ENCODE peak calls at places on chromosomes 12 and 14, in nine cellular contexts. One of them, this sample, is unnamed.

GRCh38 chr12:57367121-57367520 is 63.7 kb downstream of the R3HDM2 start:
- DNase-seq in GM23248: no peak
- DNase-seq in neural progenitor cell: no peak
- DNase-seq in SK-N-SH: no peak
- DNase-seq in OCI-LY7: no peak
- DNase-seq in MM.1S: no peak
- DNase-seq in HCT116: no peak
- DNase-seq in PC-3: no peak
- DNase-seq in GM23338: no peak
- DNase-seq in this sample: no peak

GRCh38 chr12:104494137-104494815 is 37.5 kb downstream of the CHST11 start:
- DNase-seq in neural progenitor cell: no peak
- DNase-seq in GM23338: no peak
- DNase-seq in MM.1S: peak; percentile 27
- DNase-seq in HCT116: no peak
- DNase-seq in SK-N-SH: no peak
- DNase-seq in OCI-LY7: no peak
- DNase-seq in GM23248: peak; percentile 73
- DNase-seq in PC-3: no peak
- DNase-seq in this sample: no peak

GRCh38 chr12:69687390-69687789 is 11.7 kb downstream of the BEST3 start:
- DNase-seq in HCT116: no peak
- DNase-seq in GM23248: peak; percentile 34
- DNase-seq in OCI-LY7: no peak
- DNase-seq in PC-3: no peak
- DNase-seq in GM23338: no peak
- DNase-seq in MM.1S: no peak
- DNase-seq in SK-N-SH: no peak
- DNase-seq in neural progenitor cell: no peak
- DNase-seq in this sample: no peak

GRCh38 chr14:61720302-61720677 is 25.0 kb downstream of the HIF1A start:
- DNase-seq in PC-3: peak; percentile 37
- DNase-seq in OCI-LY7: peak; percentile 40
- DNase-seq in SK-N-SH: no peak
- DNase-seq in GM23248: peak; percentile 46
- DNase-seq in GM23338: no peak
- DNase-seq in neural progenitor cell: no peak
- DNase-seq in MM.1S: no peak
- DNase-seq in HCT116: no peak
- DNase-seq in this sample: peak; percentile 14

GRCh38 chr12:94208433-94208921 is 60.1 kb downstream of the PLXNC1 start:
- DNase-seq in GM23338: no peak
- DNase-seq in OCI-LY7: peak; percentile 22
- DNase-seq in neural progenitor cell: no peak
- DNase-seq in PC-3: no peak
- DNase-seq in HCT116: no peak
- DNase-seq in SK-N-SH: no peak
- DNase-seq in GM23248: no peak
- DNase-seq in MM.1S: peak; percentile 83
- DNase-seq in this sample: no peak

GRCh38 chr14:53807580-53807979 is 149.0 kb downstream of the BMP4 start:
- DNase-seq in PC-3: peak; percentile 41
- DNase-seq in neural progenitor cell: no peak
- DNase-seq in OCI-LY7: no peak
- DNase-seq in HCT116: no peak
- DNase-seq in SK-N-SH: no peak
- DNase-seq in GM23248: no peak
- DNase-seq in MM.1S: no peak
- DNase-seq in GM23338: no peak
- DNase-seq in this sample: no peak

GRCh38 chr14:102374264-102374663 is 11.5 kb downstream of the TECPR2 start:
- DNase-seq in GM23248: no peak
- DNase-seq in neural progenitor cell: no peak
- DNase-seq in GM23338: no peak
- DNase-seq in OCI-LY7: no peak
- DNase-seq in PC-3: no peak
- DNase-seq in MM.1S: no peak
- DNase-seq in SK-N-SH: no peak
- DNase-seq in HCT116: no peak
- DNase-seq in this sample: no peak

GRCh38 chr12:34598851-34599529 is 576.7 kb downstream of the ALG10 start:
- DNase-seq in PC-3: no peak
- DNase-seq in GM23338: no peak
- DNase-seq in GM23248: no peak
- DNase-seq in SK-N-SH: no peak
- DNase-seq in MM.1S: no peak
- DNase-seq in OCI-LY7: no peak
- DNase-seq in HCT116: no peak
- DNase-seq in neural progenitor cell: no peak
- DNase-seq in this sample: no peak

GRCh38 chr12:42789808-42790760 is 200.5 kb upstream of the PRICKLE1 start:
- DNase-seq in GM23248: no peak
- DNase-seq in GM23338: no peak
- DNase-seq in OCI-LY7: no peak
- DNase-seq in PC-3: no peak
- DNase-seq in HCT116: peak; percentile 22
- DNase-seq in SK-N-SH: no peak
- DNase-seq in neural progenitor cell: no peak
- DNase-seq in MM.1S: no peak
- DNase-seq in this sample: no peak

GRCh38 chr12:12172106-12172511 is 94.7 kb downstream of the LRP6 start:
- DNase-seq in SK-N-SH: no peak
- DNase-seq in HCT116: no peak
- DNase-seq in PC-3: peak; percentile 42
- DNase-seq in GM23338: no peak
- DNase-seq in MM.1S: peak; percentile 62
- DNase-seq in GM23248: peak; percentile 46
- DNase-seq in neural progenitor cell: no peak
- DNase-seq in OCI-LY7: no peak
- DNase-seq in this sample: peak; percentile 13

GRCh38 chr14:103031956-103032355 is 25.4 kb downstream of the CDC42BPB start:
- DNase-seq in PC-3: peak; percentile 42
- DNase-seq in SK-N-SH: peak; percentile 64
- DNase-seq in MM.1S: no peak
- DNase-seq in HCT116: no peak
- DNase-seq in OCI-LY7: peak; percentile 7
- DNase-seq in GM23338: peak; percentile 48
- DNase-seq in neural progenitor cell: peak; percentile 33
- DNase-seq in GM23248: peak; percentile 39
- DNase-seq in this sample: peak; percentile 50

GRCh38 chr14:59320771-59321170 is 132.3 kb downstream of the DAAM1 start:
- DNase-seq in neural progenitor cell: no peak
- DNase-seq in PC-3: no peak
- DNase-seq in OCI-LY7: no peak
- DNase-seq in HCT116: no peak
- DNase-seq in GM23338: no peak
- DNase-seq in MM.1S: no peak
- DNase-seq in SK-N-SH: no peak
- DNase-seq in GM23248: peak; percentile 66
- DNase-seq in this sample: no peak

GRCh38 chr14:106551265-106551664 is 1024.9 kb downstream of the TMEM121 start:
- DNase-seq in OCI-LY7: peak; percentile 32
- DNase-seq in GM23248: no peak
- DNase-seq in SK-N-SH: no peak
- DNase-seq in HCT116: no peak
- DNase-seq in PC-3: no peak
- DNase-seq in neural progenitor cell: no peak
- DNase-seq in GM23338: no peak
- DNase-seq in MM.1S: peak; percentile 17
- DNase-seq in this sample: no peak

GRCh38 chr12:38586652-38587219 is 270.2 kb downstream of the ALG10B start:
- DNase-seq in PC-3: peak; percentile 55
- DNase-seq in MM.1S: no peak
- DNase-seq in HCT116: no peak
- DNase-seq in GM23338: no peak
- DNase-seq in GM23248: peak; percentile 14
- DNase-seq in SK-N-SH: no peak
- DNase-seq in OCI-LY7: no peak
- DNase-seq in neural progenitor cell: no peak
- DNase-seq in this sample: no peak

GRCh38 chr14:55707365-55707804 is 127.4 kb downstream of the KTN1 start:
- DNase-seq in SK-N-SH: no peak
- DNase-seq in GM23338: peak; percentile 53
- DNase-seq in PC-3: peak; percentile 91
- DNase-seq in MM.1S: no peak
- DNase-seq in OCI-LY7: peak; percentile 4
- DNase-seq in neural progenitor cell: peak; percentile 46
- DNase-seq in HCT116: no peak
- DNase-seq in GM23248: peak; percentile 78
- DNase-seq in this sample: peak; percentile 61

GRCh38 chr14:96797943-96798349 is 764 bp downstream of the VRK1 start:
- DNase-seq in HCT116: no peak
- DNase-seq in neural progenitor cell: no peak
- DNase-seq in MM.1S: peak; percentile 17
- DNase-seq in OCI-LY7: peak; percentile 70
- DNase-seq in GM23248: peak; percentile 46
- DNase-seq in SK-N-SH: peak; percentile 45
- DNase-seq in PC-3: no peak
- DNase-seq in GM23338: no peak
- DNase-seq in this sample: no peak

GRCh38 chr12:67070604-67071003 is 198.6 kb upstream of the CAND1 start:
- DNase-seq in SK-N-SH: peak; percentile 8
- DNase-seq in GM23248: no peak
- DNase-seq in OCI-LY7: no peak
- DNase-seq in GM23338: no peak
- DNase-seq in HCT116: no peak
- DNase-seq in neural progenitor cell: no peak
- DNase-seq in PC-3: no peak
- DNase-seq in MM.1S: no peak
- DNase-seq in this sample: no peak

GRCh38 chr12:43847427-43847826 is 11.5 kb downstream of the TMEM117 start:
- DNase-seq in neural progenitor cell: no peak
- DNase-seq in SK-N-SH: no peak
- DNase-seq in PC-3: peak; percentile 89
- DNase-seq in MM.1S: no peak
- DNase-seq in GM23338: no peak
- DNase-seq in HCT116: no peak
- DNase-seq in OCI-LY7: no peak
- DNase-seq in GM23248: peak; percentile 75
- DNase-seq in this sample: no peak
- TF ChIP-seq EZH2phosphoT487 in neural progenitor cell: no peak
- TF ChIP-seq EZH2phosphoT487 in SK-N-SH: no peak
- TF ChIP-seq EZH2phosphoT487 in PC-3: no peak
- TF ChIP-seq EZH2phosphoT487 in MM.1S: no peak
- TF ChIP-seq EZH2phosphoT487 in GM23338: no peak
- TF ChIP-seq EZH2phosphoT487 in HCT116: no peak
- TF ChIP-seq EZH2phosphoT487 in OCI-LY7: no peak
- TF ChIP-seq EZH2phosphoT487 in GM23248: no peak
- TF ChIP-seq EZH2phosphoT487 in this sample: no peak

DNA sequence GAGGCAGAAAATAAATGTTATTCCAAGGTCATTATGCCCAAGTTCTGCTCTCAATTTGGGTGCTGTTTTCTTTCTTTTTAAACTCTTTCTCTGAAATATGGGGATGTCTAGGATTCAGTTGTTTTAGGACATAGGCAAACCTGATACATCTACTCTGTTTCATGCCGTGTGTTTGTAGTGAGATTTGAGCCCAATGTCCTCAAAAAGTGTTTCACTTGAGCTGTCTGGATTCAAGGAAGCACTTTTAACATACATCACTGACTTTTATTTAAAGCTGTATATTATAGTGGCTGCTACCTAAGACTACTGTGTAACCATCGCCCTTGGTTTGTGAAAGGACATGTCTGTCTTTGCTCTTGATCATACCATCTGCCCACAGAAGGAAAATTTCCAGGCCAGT is 709.3 kb upstream of the STXBP6 start:
- DNase-seq in GM23248: no peak
- DNase-seq in neural progenitor cell: no peak
- DNase-seq in SK-N-SH: no peak
- DNase-seq in GM23338: no peak
- DNase-seq in OCI-LY7: no peak
- DNase-seq in MM.1S: no peak
- DNase-seq in PC-3: no peak
- DNase-seq in HCT116: no peak
- DNase-seq in this sample: no peak
- TF ChIP-seq EZH2phosphoT487 in GM23248: no peak
- TF ChIP-seq EZH2phosphoT487 in neural progenitor cell: no peak
- TF ChIP-seq EZH2phosphoT487 in SK-N-SH: no peak
- TF ChIP-seq EZH2phosphoT487 in GM23338: no peak
- TF ChIP-seq EZH2phosphoT487 in OCI-LY7: no peak
- TF ChIP-seq EZH2phosphoT487 in MM.1S: no peak
- TF ChIP-seq EZH2phosphoT487 in PC-3: no peak
- TF ChIP-seq EZH2phosphoT487 in HCT116: no peak
- TF ChIP-seq EZH2phosphoT487 in this sample: no peak

DNA sequence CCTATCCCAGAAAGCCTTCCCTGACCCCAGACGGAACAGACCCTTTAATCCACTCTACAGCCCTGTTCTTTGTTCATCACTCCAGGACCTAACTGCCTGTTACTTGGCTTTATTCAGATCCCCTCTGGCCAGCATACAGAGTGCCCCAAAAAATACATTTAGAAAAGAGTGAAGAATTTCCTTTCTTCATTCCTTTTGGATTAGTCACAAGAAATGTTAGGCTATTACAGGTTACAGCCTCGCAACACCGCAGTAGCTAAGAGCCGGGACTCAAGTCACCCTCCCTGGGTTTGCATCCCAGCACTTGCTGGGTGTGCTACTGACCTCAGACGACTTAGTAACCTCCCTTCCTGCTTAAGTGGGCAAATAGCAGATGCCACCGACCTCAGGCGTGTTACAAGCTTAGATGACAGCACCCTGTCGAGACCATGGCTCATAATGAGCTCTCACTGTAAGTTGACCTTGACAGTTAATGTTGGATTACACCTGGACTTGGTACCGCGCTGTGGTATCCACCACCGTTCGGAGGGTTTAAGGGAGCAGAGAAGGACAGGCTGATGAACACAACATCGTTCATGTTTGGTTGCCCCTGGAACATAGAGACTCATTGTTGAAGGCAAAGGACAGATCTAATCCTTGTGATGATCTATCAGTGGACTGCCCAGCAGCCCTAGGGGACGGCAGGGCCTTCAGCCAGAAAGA is 12.9 kb downstream of the GLRX5 start:
- DNase-seq in OCI-LY7: no peak
- DNase-seq in GM23248: peak; percentile 39
- DNase-seq in HCT116: no peak
- DNase-seq in PC-3: peak; percentile 67
- DNase-seq in GM23338: peak; percentile 41
- DNase-seq in MM.1S: no peak
- DNase-seq in SK-N-SH: no peak
- DNase-seq in neural progenitor cell: peak; percentile 42
- DNase-seq in this sample: no peak
- TF ChIP-seq EZH2phosphoT487 in OCI-LY7: no peak
- TF ChIP-seq EZH2phosphoT487 in GM23248: no peak
- TF ChIP-seq EZH2phosphoT487 in HCT116: no peak
- TF ChIP-seq EZH2phosphoT487 in PC-3: no peak
- TF ChIP-seq EZH2phosphoT487 in GM23338: no peak
- TF ChIP-seq EZH2phosphoT487 in MM.1S: no peak
- TF ChIP-seq EZH2phosphoT487 in SK-N-SH: no peak
- TF ChIP-seq EZH2phosphoT487 in neural progenitor cell: no peak
- TF ChIP-seq EZH2phosphoT487 in this sample: no peak

DNA sequence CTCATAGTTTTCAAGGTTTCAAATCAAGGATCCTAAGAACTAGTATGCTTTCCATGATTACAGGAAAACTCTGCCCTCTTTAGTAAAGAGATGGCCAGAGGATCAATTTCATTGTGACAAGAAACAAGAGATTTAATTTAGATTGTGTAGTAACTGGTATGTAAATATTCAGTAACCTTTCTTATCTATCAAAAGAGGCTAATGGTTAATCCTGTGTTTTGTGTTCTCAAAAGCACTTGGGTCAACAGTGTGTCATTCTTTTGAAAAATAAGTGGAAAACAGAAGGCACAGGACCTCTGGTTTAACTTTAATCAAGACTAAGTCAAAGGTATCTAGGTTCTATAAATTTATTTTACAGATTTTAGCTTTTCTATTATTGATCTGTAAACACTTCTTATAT is 56.6 kb upstream of the ERGIC2 start:
- DNase-seq in GM23248: no peak
- DNase-seq in neural progenitor cell: no peak
- DNase-seq in MM.1S: no peak
- DNase-seq in OCI-LY7: no peak
- DNase-seq in SK-N-SH: no peak
- DNase-seq in GM23338: no peak
- DNase-seq in PC-3: no peak
- DNase-seq in HCT116: no peak
- DNase-seq in this sample: no peak
- TF ChIP-seq EZH2phosphoT487 in GM23248: no peak
- TF ChIP-seq EZH2phosphoT487 in neural progenitor cell: no peak
- TF ChIP-seq EZH2phosphoT487 in MM.1S: no peak
- TF ChIP-seq EZH2phosphoT487 in OCI-LY7: no peak
- TF ChIP-seq EZH2phosphoT487 in SK-N-SH: no peak
- TF ChIP-seq EZH2phosphoT487 in GM23338: no peak
- TF ChIP-seq EZH2phosphoT487 in PC-3: no peak
- TF ChIP-seq EZH2phosphoT487 in HCT116: no peak
- TF ChIP-seq EZH2phosphoT487 in this sample: no peak